ENCODE peak calls at places on chromosomes 7 and 10, in four cellular contexts. I is transverse colon, P is GM23338, W is SK-N-SH. Q is an unnamed sample.

GRCh38 chr10:68901106-68901927 is at the start of gene DDX50:
- DNase-seq in P (peak; percentile 100), W (peak; percentile 93), I (peak; percentile 98), Q (peak; percentile 99)

GRCh38 chr7:156673454-156673853 is 32.9 kb downstream of the RNF32 start:
- DNase-seq in P (no peak), I (no peak), W (no peak), Q (no peak)

GRCh38 chr10:68208424-68209042 is 23.4 kb downstream of the ATOH7 start:
- DNase-seq in I (peak; percentile 71), P (peak; percentile 96), W (peak; percentile 49), Q (no peak)

GRCh38 chr7:31488562-31489203 is 25.2 kb upstream of the ITPRID1 start:
- DNase-seq in W (peak; percentile 65), P (peak; percentile 87), I (peak; percentile 56), Q (no peak)

GRCh38 chr7:26684447-26684846 is 179.9 kb downstream of the SKAP2 start:
- DNase-seq in I (no peak), P (no peak), W (no peak), Q (no peak)

GRCh38 chr10:44312401-44312800 is 72.5 kb downstream of the CXCL12 start:
- DNase-seq in W (no peak), P (no peak), I (no peak), Q (no peak)

GRCh38 chr7:152495867-152496266 is 60.1 kb upstream of the KMT2C start:
- DNase-seq in W (no peak), P (no peak), I (no peak), Q (no peak)

GRCh38 chr10:61110188-61110844 is 166.3 kb upstream of the RHOBTB1 start:
- DNase-seq in W (no peak), I (no peak), P (no peak), Q (no peak)

GRCh38 chr7:69597278-69598076 is 798 bp upstream of the AUTS2 start:
- DNase-seq in P (peak; percentile 79), W (peak; percentile 79), I (no peak), Q (peak; percentile 79)

GRCh38 chr7:136058561-136058960 is 81.4 kb upstream of the MTPN start:
- DNase-seq in I (no peak), P (no peak), W (no peak), Q (no peak)

GRCh38 chr7:45181286-45181960 is 23.8 kb downstream of the RAMP3 start:
- DNase-seq in I (no peak), W (no peak), P (no peak), Q (peak; percentile 28)

GRCh38 chr7:85067371-85067770 is 119.5 kb downstream of the SEMA3D start:
- DNase-seq in P (no peak), I (no peak), W (no peak), Q (no peak)

GRCh38 chr10:9038146-9038714 is 983.7 kb downstream of the GATA3 start:
- DNase-seq in I (no peak), W (no peak), P (no peak), Q (no peak)

GRCh38 chr10:52440612-52441285 is 126.7 kb downstream of the DKK1 start:
- DNase-seq in P (peak; percentile 5), W (no peak), I (no peak), Q (no peak)

GRCh38 chr7:129864042-129864441 is 88.7 kb downstream of the UBE2H start:
- DNase-seq in I (no peak), P (no peak), W (no peak), Q (no peak)

GRCh38 chr10:48463318-48464003 is 141.4 kb downstream of the ARHGAP22 start:
- DNase-seq in W (peak; percentile 61), P (no peak), I (no peak), Q (no peak)

GRCh38 chr10:18419945-18420344 is 231.4 kb downstream of the NSUN6 start:
- DNase-seq in W (no peak), P (no peak), I (no peak), Q (no peak)

GRCh38 chr7:107678110-107678753 is 17.6 kb downstream of the SLC26A4 start:
- DNase-seq in I (no peak), W (no peak), P (no peak), Q (no peak)

GRCh38 chr10:124971276-124971675 is 29.4 kb downstream of the ZRANB1 start:
- DNase-seq in P (no peak), I (no peak), W (no peak), Q (no peak)

GRCh38 chr10:96699613-96700012 is 20.7 kb downstream of the PIK3AP1 start:
- DNase-seq in I (no peak), W (no peak), P (no peak), Q (no peak)

GRCh38 chr7:110446658-110447057 is 644.3 kb upstream of the LRRN3 start:
- DNase-seq in P (no peak), I (no peak), W (no peak), Q (no peak)

GRCh38 chr7:91034459-91035368 is 229.5 kb upstream of the FZD1 start:
- DNase-seq in P (peak; percentile 83), W (peak; percentile 76), I (peak; percentile 57), Q (no peak)

GRCh38 chr7:99000904-99001442 is 122.6 kb downstream of the TRRAP start:
- DNase-seq in W (no peak), I (no peak), P (no peak), Q (no peak)

GRCh38 chr10:11810313-11810766 is 12.8 kb upstream of the PROSER2 start:
- DNase-seq in P (no peak), I (no peak), W (no peak), Q (no peak)

GRCh38 chr7:145168427-145168826 is 332.6 kb upstream of the TPK1 start:
- DNase-seq in P (no peak), I (no peak), W (no peak), Q (no peak)
- TF ChIP-seq POLR2AphosphoS5 in P (no peak), I (no peak), W (no peak), Q (no peak)

GRCh38 chr7:34453150-34453549 is 204.9 kb upstream of the NPSR1 start:
- DNase-seq in W (no peak), P (no peak), I (no peak), Q (no peak)
- TF ChIP-seq POLR2AphosphoS5 in W (no peak), P (no peak), I (no peak), Q (no peak)

DNA sequence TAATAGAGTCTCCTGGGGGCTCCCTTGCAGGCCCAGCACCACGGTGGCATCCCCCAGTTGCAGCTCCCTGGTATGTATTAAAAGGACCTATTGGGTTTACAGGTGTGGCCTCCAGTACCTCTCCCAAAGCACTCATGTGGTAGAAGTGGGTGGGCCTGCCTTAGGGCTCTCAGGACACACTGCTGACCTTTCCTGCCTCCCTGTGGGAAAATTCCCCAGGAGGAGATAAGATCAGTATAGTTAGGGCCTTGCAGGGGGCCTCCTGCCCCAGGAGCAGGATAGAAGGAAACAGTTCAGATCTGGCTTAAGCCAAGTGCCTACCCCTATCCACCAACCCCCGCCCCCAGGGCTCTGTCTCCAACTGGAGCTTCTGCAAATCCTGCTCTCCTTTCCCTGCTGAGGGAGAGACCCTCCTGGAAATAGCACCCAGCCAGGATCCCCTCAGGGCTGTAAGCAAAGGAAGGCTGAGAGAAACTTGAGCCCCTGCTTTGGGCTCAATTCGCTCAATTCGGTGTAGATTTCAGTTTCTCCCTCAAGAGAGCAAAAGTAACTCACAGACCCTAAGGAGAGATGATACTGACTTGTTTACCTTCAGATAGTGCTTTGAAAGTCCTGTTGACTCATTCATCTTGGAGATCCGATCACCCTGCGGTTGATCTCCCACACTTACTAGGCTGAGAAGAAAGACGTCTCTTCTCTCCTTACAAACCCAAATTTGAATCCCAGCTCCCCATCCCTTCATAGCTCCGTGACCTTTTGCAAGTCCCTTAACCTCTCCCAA is 130.6 kb downstream of the WDR11 start:
- DNase-seq in W (no peak), P (peak; percentile 17), I (no peak), Q (no peak)
- TF ChIP-seq POLR2AphosphoS5 in W (no peak), P (no peak), I (no peak), Q (no peak)

GRCh38 chr7:42175834-42176745 is 60.9 kb downstream of the GLI3 start:
- DNase-seq in I (no peak), P (no peak), W (no peak), Q (peak; percentile 77)

GRCh38 chr7:42168512-42168911 is 68.5 kb downstream of the GLI3 start:
- DNase-seq in I (no peak), W (no peak), P (no peak), Q (no peak)

GRCh38 chr7:42170724-42171123 is 66.3 kb downstream of the GLI3 start:
- DNase-seq in P (no peak), I (no peak), W (no peak), Q (no peak)

GRCh38 chr7:42174391-42174848 is 62.6 kb downstream of the GLI3 start:
- DNase-seq in I (no peak), W (no peak), P (no peak), Q (peak; percentile 71)
- TF ChIP-seq POLR2AphosphoS5 in I (peak; percentile 46), W (no peak), P (no peak), Q (peak; percentile 21)

DNA sequence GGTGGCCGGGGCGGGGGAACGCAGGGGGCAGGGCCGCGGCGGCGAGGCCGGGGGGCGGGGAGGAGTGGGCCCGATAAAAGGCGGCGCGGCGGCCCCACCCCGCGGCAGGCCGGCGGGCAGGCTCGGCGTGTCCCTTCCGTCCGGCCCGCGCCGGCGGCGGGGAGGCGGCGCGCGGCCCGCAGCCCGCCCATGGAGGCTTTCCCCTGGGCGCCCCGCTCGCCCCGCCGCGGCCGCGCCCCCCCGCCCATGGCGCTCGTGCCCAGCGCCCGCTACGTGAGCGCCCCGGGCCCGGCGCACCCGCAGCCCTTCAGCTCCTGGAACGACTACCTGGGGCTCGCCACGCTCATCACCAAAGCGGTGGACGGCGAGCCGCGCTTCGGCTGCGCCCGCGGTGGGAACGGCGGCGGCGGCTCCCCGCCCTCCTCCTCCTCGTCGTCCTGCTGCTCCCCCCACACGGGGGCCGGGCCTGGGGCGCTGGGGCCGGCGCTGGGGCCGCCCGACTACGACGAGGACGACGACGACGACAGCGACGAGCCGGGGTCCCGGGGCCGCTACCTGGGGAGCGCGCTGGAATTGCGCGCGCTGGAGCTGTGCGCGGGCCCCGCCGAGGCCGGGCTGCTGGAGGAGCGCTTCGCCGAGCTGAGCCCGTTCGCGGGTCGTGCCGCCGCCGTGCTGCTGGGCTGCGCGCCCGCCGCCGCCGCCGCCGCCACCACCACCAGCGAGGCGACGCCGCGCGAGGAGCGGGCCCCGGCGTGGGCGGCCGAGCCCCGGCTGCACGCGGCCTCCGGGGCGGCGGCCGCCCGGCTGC is at the start of gene NANOS1:
- DNase-seq in P (peak; percentile 58), W (no peak), I (no peak), Q (no peak)
- TF ChIP-seq POLR2AphosphoS5 in P (no peak), W (no peak), I (no peak), Q (no peak)

DNA sequence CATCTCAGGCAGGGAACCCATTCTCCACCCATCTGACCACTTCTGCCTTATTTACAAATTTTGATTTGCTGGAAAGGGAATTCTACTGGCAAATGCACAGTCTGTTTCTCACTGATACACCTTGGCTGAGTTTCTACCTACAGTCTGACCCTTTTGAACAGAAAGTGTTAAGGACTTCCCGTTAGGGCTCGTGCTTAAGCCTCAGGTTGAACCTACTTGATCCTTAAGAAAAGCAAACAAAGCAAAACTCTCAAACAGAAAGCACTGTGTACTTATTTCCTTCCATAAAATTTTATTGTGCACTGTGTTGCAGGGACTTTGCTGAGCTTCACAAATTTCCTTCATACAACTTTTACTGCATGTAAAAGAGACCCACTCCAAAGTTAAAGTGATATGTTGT is 367.8 kb downstream of the NRG3 start:
- DNase-seq in W (no peak), I (peak; percentile 16), P (no peak), Q (no peak)
- TF ChIP-seq POLR2AphosphoS5 in W (no peak), I (no peak), P (no peak), Q (no peak)

GRCh38 chr7:158161194-158161593 is 426.4 kb downstream of the PTPRN2 start:
- DNase-seq in I (no peak), W (no peak), P (no peak), Q (no peak)

GRCh38 chr7:158167373-158167772 is 420.2 kb downstream of the PTPRN2 start:
- DNase-seq in P (no peak), W (no peak), I (no peak), Q (no peak)

GRCh38 chr7:158165711-158166110 is 421.9 kb downstream of the PTPRN2 start:
- DNase-seq in I (no peak), W (no peak), P (no peak), Q (no peak)

GRCh38 chr7:158166386-158167340 is 421.0 kb downstream of the PTPRN2 start:
- DNase-seq in P (no peak), I (no peak), W (no peak), Q (no peak)

GRCh38 chr7:158164101-158165095 is 423.2 kb downstream of the PTPRN2 start:
- DNase-seq in I (no peak), P (no peak), W (no peak), Q (no peak)
- TF ChIP-seq POLR2AphosphoS5 in I (no peak), P (no peak), W (no peak), Q (no peak)